ENCODE peak calls at places on chromosomes 16 and 17, in seven cellular contexts. L is HAP-1; I is fibroblast of lung; E is astrocyte; X is CD8-positive, alpha-beta T cell; V is H1; Z is K562. H is an unnamed sample.

GRCh38 chr17:79735096-79735495 is 4.4 kb downstream of the ENPP7 start:
- DNase-seq in L (no peak), I (no peak), E (no peak), X (peak; percentile 9), V (no peak), Z (no peak), H (no peak)

GRCh38 chr17:28371245-28372202 is at the start of gene SARM1:
- DNase-seq in L (peak; percentile 99), I (peak; percentile 89), E (peak; percentile 81), X (peak; percentile 81), V (peak; percentile 92), Z (peak; percentile 88), H (peak; percentile 94)

GRCh38 chr16:87264634-87265033 is 52.6 kb downstream of the C16orf95 start:
- DNase-seq in L (no peak), I (no peak), E (no peak), X (no peak), V (no peak), Z (no peak), H (no peak)

GRCh38 chr17:80860703-80861359 is 130.8 kb upstream of the CHMP6 start:
- DNase-seq in L (no peak), I (no peak), E (no peak), X (no peak), V (no peak), Z (no peak), H (no peak)

GRCh38 chr17:30376621-30377452 is 1.9 kb upstream of the CPD start:
- DNase-seq in L (peak; percentile 45), I (peak; percentile 93), E (peak; percentile 70), X (no peak), V (no peak), Z (peak; percentile 25), H (peak; percentile 57)

GRCh38 chr16:89257281-89257731 is 39.8 kb downstream of the ZNF778 start:
- DNase-seq in L (no peak), I (no peak), E (no peak), X (no peak), V (no peak), Z (no peak), H (no peak)

GRCh38 chr16:28986492-28986891 is 1.6 kb downstream of the LAT start:
- DNase-seq in L (no peak), I (no peak), E (no peak), X (no peak), V (no peak), Z (no peak), H (no peak)

GRCh38 chr17:69227536-69227935 is 1.1 kb downstream of the ABCA10 start:
- DNase-seq in L (no peak), I (no peak), E (no peak), X (no peak), V (no peak), Z (no peak), H (no peak)

GRCh38 chr16:13138528-13138927 is 237.1 kb downstream of the SHISA9 start:
- DNase-seq in L (no peak), I (no peak), E (no peak), X (no peak), V (no peak), Z (no peak), H (no peak)

GRCh38 chr17:82698974-82699442 is 510 bp upstream of the RAB40B start:
- DNase-seq in L (no peak), I (peak; percentile 8), E (no peak), X (no peak), V (no peak), Z (peak; percentile 23), H (no peak)

GRCh38 chr16:11097782-11098167 is 153.4 kb downstream of the CLEC16A start:
- DNase-seq in L (no peak), I (no peak), E (no peak), X (no peak), V (no peak), Z (no peak), H (no peak)
- H3K4me3 ChIP-seq in L (no peak overlapping the region), I (no peak overlapping the region), E (no peak overlapping the region), X (no peak overlapping the region), V (no peak overlapping the region), Z (no peak overlapping the region), H (no peak overlapping the region)

DNA sequence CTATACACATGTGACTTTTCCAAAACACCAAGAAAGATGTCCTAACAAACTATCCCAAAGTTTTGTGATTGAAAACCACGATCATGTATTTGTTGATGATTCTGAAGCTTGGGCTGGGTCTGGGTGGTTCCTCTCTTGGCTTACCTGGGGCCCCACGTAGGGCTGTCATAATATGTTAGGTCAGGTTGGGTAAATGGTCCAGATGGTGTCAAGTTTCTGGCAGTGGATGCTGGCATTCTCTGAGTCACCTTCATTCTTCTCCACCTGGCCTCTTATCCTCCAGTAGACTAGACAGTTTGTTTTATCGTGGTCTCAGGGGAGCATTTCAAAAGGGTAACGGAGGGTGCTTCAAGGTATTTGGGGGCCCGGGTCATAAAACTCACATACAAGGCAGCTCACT is 39.4 kb downstream of the SYCE1L start:
- DNase-seq in L (no peak), I (no peak), E (no peak), X (no peak), V (no peak), Z (no peak), H (no peak)
- H3K4me1 ChIP-seq in L (no peaks in the 10 kb centered on the region), I (no peaks in the 10 kb centered on the region), E (no peaks in the 10 kb centered on the region), X (peaks cover 4% of the 10 kb centered on the region), V (peaks cover 7% of the 10 kb centered on the region), Z (no peaks in the 10 kb centered on the region), H (peaks cover 2% of the 10 kb centered on the region)

GRCh38 chr16:1535391-1536291 is 2.2 kb downstream of the TMEM204 start:
- DNase-seq in L (no peak), I (peak; percentile 6), E (no peak), X (peak; percentile 50), V (no peak), Z (no peak), H (peak; percentile 71)
- H3K4me3 ChIP-seq in L (no peak overlapping the region), I (peak overlapping the region; percentile 52), E (peak overlapping the region; percentile 39), X (peak overlapping the region; percentile 78), V (no peak overlapping the region), Z (no peak overlapping the region), H (peak overlapping the region; percentile 55)

DNA sequence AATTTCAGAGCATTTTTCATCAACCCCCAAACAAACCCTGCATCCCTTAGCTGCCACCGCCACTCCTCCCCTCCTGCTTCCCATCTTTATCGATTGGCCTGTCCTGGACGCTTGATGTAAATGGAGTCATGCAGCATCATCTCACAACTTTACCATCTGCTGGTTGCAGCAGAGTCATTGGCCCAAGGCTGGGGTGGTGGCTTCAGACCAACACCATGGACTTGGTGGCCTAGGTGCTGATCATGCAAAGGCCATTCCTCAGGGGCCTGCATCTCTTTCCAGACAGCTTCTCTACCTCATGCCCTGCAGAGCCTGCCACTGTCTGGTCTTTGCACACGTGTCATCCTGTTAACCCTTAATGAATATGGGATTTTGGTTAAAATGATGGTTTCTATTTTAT is 73.4 kb downstream of the MPRIP start:
- DNase-seq in L (no peak), I (no peak), E (no peak), X (no peak), V (no peak), Z (no peak), H (no peak)
- H3K4me1 ChIP-seq in L (peaks cover 2% of the 10 kb centered on the region), I (peaks cover 18% of the 10 kb centered on the region), E (peaks cover 23% of the 10 kb centered on the region), X (peaks cover 55% of the 10 kb centered on the region), V (no peaks in the 10 kb centered on the region), Z (peaks cover 20% of the 10 kb centered on the region), H (peaks cover 64% of the 10 kb centered on the region)

DNA sequence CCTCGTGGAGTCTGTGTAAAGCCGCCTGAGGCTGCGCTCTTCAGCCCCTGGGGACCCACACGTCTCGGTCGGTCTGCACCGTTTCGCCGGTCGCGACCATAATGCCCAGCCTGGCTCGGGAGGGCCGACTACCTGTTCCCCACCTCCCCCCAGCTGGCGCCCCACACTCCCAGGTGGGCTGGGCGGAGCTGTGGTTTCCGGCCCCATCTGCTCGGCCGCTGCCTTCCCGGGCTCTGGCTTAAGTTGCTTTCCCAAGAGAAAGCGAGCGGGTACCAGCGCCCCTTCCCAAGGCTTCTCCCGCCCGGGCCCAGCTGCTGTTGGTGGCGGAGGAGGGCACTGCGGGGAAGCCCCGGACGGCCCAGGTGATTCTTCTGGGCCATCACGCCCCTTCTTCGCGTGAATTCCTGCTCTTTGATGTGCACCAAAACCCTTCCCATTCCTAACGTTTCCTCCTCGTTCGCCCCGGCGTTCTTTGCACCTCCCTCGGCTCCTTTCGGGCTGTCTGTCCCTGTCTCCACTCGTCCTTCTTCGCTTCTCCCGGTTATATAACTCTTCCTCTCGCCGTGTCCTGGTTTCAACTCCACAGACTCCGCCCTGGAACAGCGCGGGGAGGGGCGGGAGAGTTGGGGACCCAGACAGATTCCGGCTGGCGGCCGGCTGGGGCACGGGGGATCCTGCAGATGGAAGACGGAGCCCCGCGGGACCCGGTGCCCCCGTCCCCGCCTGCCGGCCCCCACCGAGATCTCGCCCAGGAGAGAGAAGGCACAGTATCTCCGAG is 2.0 kb downstream of the KDM6B start:
- DNase-seq in L (peak; percentile 81), I (peak; percentile 72), E (peak; percentile 47), X (peak; percentile 62), V (no peak), Z (no peak), H (peak; percentile 93)
- H3K4me3 ChIP-seq in L (peak overlapping the region; percentile 55), I (peak overlapping the region; percentile 69), E (peak overlapping the region; percentile 77), X (peak overlapping the region; percentile 90), V (peak overlapping the region; percentile 45), Z (peak overlapping the region; percentile 65), H (peak overlapping the region; percentile 94)

GRCh38 chr16:66619534-66620418 is 15.3 kb downstream of the CMTM3 start:
- DNase-seq in L (no peak), I (peak; percentile 67), E (peak; percentile 87), X (no peak), V (no peak), Z (peak; percentile 75), H (no peak)

GRCh38 chr16:66619036-66619435 is 14.5 kb downstream of the CMTM3 start:
- DNase-seq in L (no peak), I (peak; percentile 58), E (peak; percentile 87), X (no peak), V (no peak), Z (no peak), H (no peak)

GRCh38 chr16:66621973-66622372 is 17.5 kb downstream of the CMTM3 start:
- DNase-seq in L (no peak), I (no peak), E (no peak), X (no peak), V (no peak), Z (no peak), H (no peak)

GRCh38 chr16:66618588-66618987 is 14.1 kb downstream of the CMTM3 start:
- DNase-seq in L (no peak), I (peak; percentile 94), E (peak; percentile 99), X (no peak), V (no peak), Z (peak; percentile 60), H (no peak)

DNA sequence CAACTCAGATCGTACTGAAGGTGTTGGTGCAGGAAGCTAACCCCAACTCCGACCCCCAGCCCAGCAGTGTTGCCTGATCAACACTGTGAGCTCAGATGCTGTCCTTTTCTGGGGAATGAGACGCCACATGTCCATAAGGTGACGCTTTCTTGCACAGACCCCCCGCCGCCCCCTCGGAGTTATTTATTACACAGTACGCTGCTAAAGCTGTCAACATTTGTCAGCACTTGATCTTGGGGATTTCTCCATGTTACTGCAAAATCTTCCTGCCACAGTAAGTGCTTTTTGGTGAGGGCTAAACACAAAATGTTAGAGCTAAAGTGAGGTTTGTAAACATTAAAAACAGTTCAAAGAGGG is 15.9 kb downstream of the CMTM3 start:
- DNase-seq in L (no peak), I (no peak), E (no peak), X (no peak), V (no peak), Z (no peak), H (no peak)
- H3K4me1 ChIP-seq in L (no peaks in the 10 kb centered on the region), I (peaks cover 24% of the 10 kb centered on the region), E (peaks cover 44% of the 10 kb centered on the region), X (no peaks in the 10 kb centered on the region), V (peaks cover 7% of the 10 kb centered on the region), Z (peaks cover 38% of the 10 kb centered on the region), H (peaks cover 2% of the 10 kb centered on the region)

H was measured in right cardiac atrium.